ENCODE peak calls at places on chromosomes 1 and 21, in six cellular contexts. A is myocyte; J is cardiac muscle cell; Z is HFFc6; P is naive thymus-derived CD8-positive, alpha-beta T cell; U is amniotic stem cell. L is an unnamed sample.

GRCh38 chr21:37437376-37438080 is 71.0 kb downstream of the DYRK1A start:
- DNase-seq in A (no peak), J (no peak), Z (no peak), P (no peak), U (no peak), L (no peak)

GRCh38 chr21:25039461-25040380 is 567.6 kb downstream of the MRPL39 start:
- DNase-seq in A (no peak), J (peak), Z (peak), P (no peak), U (no peak), L (no peak)

GRCh38 chr1:45945426-45945825 is 142.0 kb downstream of the MAST2 start:
- DNase-seq in A (no peak), J (no peak), Z (peak), P (no peak), U (no peak), L (peak)

GRCh38 chr21:17673261-17674020 is 60.7 kb upstream of the BTG3 start:
- DNase-seq in A (peak), J (no peak), Z (peak), P (no peak), U (no peak), L (no peak)

GRCh38 chr1:162094271-162094670 is 24.8 kb downstream of the NOS1AP start:
- DNase-seq in A (peak), J (no peak), Z (no peak), P (no peak), U (no peak), L (peak)

GRCh38 chr1:104780470-104781078 is 1030.9 kb downstream of the AMY1C start:
- DNase-seq in A (peak), J (peak), Z (peak), P (no peak), U (no peak), L (peak)

GRCh38 chr1:95057361-95057760 is 15.4 kb downstream of the ALG14 start:
- DNase-seq in A (no peak), J (no peak), Z (no peak), P (no peak), U (no peak), L (no peak)

GRCh38 chr1:29211086-29212030 is 19.4 kb downstream of the MECR start:
- DNase-seq in A (peak), J (no peak), Z (no peak), P (no peak), U (no peak), L (no peak)

GRCh38 chr1:40122865-40123264 is 25.8 kb upstream of the PPT1 start:
- DNase-seq in A (no peak), J (peak), Z (no peak), P (no peak), U (no peak), L (peak)

GRCh38 chr1:206826409-206826808 is 39.0 kb upstream of the IL20 start:
- DNase-seq in A (peak), J (no peak), Z (no peak), P (no peak), U (no peak), L (no peak)

GRCh38 chr1:7149080-7149838 is 364.0 kb downstream of the CAMTA1 start:
- DNase-seq in A (no peak), J (peak), Z (no peak), P (no peak), U (no peak), L (no peak)

GRCh38 chr1:178337091-178337726 is 159.6 kb downstream of the CLEC20A start:
- DNase-seq in A (no peak), J (no peak), Z (no peak), P (no peak), U (no peak), L (no peak)

GRCh38 chr1:59236949-59237545 is 59.8 kb upstream of the FGGY start:
- DNase-seq in A (no peak), J (no peak), Z (no peak), P (no peak), U (no peak), L (no peak)

GRCh38 chr1:50783286-50783685 is 176.8 kb downstream of the FAF1 start:
- DNase-seq in A (peak), J (no peak), Z (no peak), P (no peak), U (no peak), L (no peak)

GRCh38 chr21:27802816-27803475 is 836.1 kb upstream of the ADAMTS5 start:
- DNase-seq in A (peak), J (peak), Z (peak), P (no peak), U (no peak), L (peak)

GRCh38 chr1:22870201-22870871 is 102.3 kb downstream of the LACTBL1 start:
- DNase-seq in A (peak), J (peak), Z (no peak), P (no peak), U (no peak), L (peak)

GRCh38 chr21:31647650-31648049 is 11.8 kb upstream of the SOD1 start:
- DNase-seq in A (no peak), J (no peak), Z (no peak), P (no peak), U (no peak), L (no peak)

GRCh38 chr1:233113009-233113712 is 162.8 kb downstream of the NTPCR start:
- DNase-seq in A (peak), J (peak), Z (peak), P (peak), U (peak), L (peak)

GRCh38 chr21:27806261-27806660 is 839.4 kb upstream of the ADAMTS5 start:
- DNase-seq in A (no peak), J (no peak), Z (peak), P (no peak), U (no peak), L (no peak)

GRCh38 chr1:70719164-70719563 is 308.1 kb downstream of the CTH start:
- DNase-seq in A (no peak), J (no peak), Z (no peak), P (no peak), U (no peak), L (no peak)

L was measured in lung microvascular endothelial cell.